ENCODE peak calls at places on chromosomes 11 and 22, in nine cellular contexts. P is activated B cell treated with CpG ODN at 0.5 μM for 24 hours; V is activated T-cell treated with anti-CD3 and anti-CD28 coated beads, Interleukin-2, amount 50 U/mL, for 24 hours; H is CD4-positive, alpha-beta T cell; Y is KBM-7; O is T follicular helper cell; F is activated CD8-positive, alpha-beta T cell treated with anti-CD3 and anti-CD28 coated beads for 36 hours; D is SK-MEL-5; J is anterior cingulate cortex. I is an unnamed sample.

GRCh38 chr11:33376331-33377099 is 119.3 kb downstream of the HIPK3 start:
- DNase-seq in V (no peak), J (no peak), Y (no peak), P (no peak), O (no peak), D (no peak), F (no peak), H (no peak), I (no peak)

GRCh38 chr22:47965066-47965465 is 1202.6 kb downstream of the TBC1D22A start:
- DNase-seq in H (no peak), Y (no peak), P (no peak), F (no peak), V (no peak), D (no peak), O (no peak), J (no peak), I (no peak)

GRCh38 chr11:46332568-46333128 is 14.6 kb upstream of the DGKZ start:
- DNase-seq in O (no peak), V (peak; percentile 71), Y (no peak), P (peak; percentile 42), H (peak; percentile 40), D (no peak), J (no peak), F (peak; percentile 71), I (no peak)

GRCh38 chr11:2301631-2302272 is at the start of the genes C11orf21 and TSPAN32:
- DNase-seq in D (no peak), H (peak; percentile 56), J (no peak), P (peak; percentile 47), V (peak; percentile 73), O (peak; percentile 20), F (peak; percentile 76), Y (peak; percentile 98), I (no peak)

GRCh38 chr22:32926600-32926999 is 125.1 kb downstream of the TIMP3 start:
- DNase-seq in O (no peak), D (peak; percentile 72), J (no peak), H (no peak), Y (peak; percentile 29), V (no peak), P (no peak), F (peak; percentile 9), I (no peak)

GRCh38 chr11:12868315-12869073 is 140.6 kb upstream of the RASSF10 start:
- DNase-seq in D (peak; percentile 56), H (no peak), O (no peak), V (no peak), J (no peak), F (no peak), P (no peak), Y (no peak), I (no peak)

GRCh38 chr22:35540600-35541253 is at the start of gene RASD2:
- DNase-seq in P (peak; percentile 22), V (no peak), O (peak; percentile 16), J (peak; percentile 57), Y (peak; percentile 26), F (peak; percentile 61), H (peak; percentile 7), D (peak; percentile 33), I (no peak)

GRCh38 chr11:61168858-61169257 is 7.6 kb upstream of the VPS37C start:
- DNase-seq in O (no peak), J (no peak), Y (peak; percentile 44), V (no peak), D (no peak), F (no peak), H (no peak), P (no peak), I (no peak)

GRCh38 chr11:26247340-26247739 is 84.6 kb upstream of the ANO3 start:
- DNase-seq in F (no peak), H (no peak), D (no peak), Y (no peak), P (no peak), J (no peak), V (no peak), O (no peak), I (no peak)

GRCh38 chr22:50473855-50474671 is 772 bp downstream of the SBF1 start:
- DNase-seq in V (peak; percentile 64), D (no peak), H (peak; percentile 19), F (peak; percentile 85), Y (peak; percentile 30), P (no peak), J (peak; percentile 41), O (no peak), I (no peak)

GRCh38 chr11:6505577-6506240 is 8.6 kb downstream of the DNHD1 start:
- DNase-seq in H (no peak), V (no peak), J (no peak), O (no peak), P (no peak), Y (peak; percentile 42), D (peak; percentile 66), F (peak; percentile 12), I (peak; percentile 41)

GRCh38 chr22:25137577-25138525 is 61.8 kb upstream of the CRYBB3 start:
- DNase-seq in D (peak; percentile 74), O (no peak), H (no peak), Y (no peak), V (no peak), F (peak; percentile 7), J (no peak), P (no peak), I (no peak)

GRCh38 chr11:31816467-31817053 is 5.4 kb upstream of the PAX6 start:
- DNase-seq in P (no peak), H (no peak), D (no peak), V (no peak), F (no peak), Y (no peak), J (no peak), O (no peak), I (no peak)

GRCh38 chr11:43582837-43583462 is 97.6 kb upstream of the HSD17B12 start:
- DNase-seq in J (no peak), D (no peak), F (no peak), P (no peak), O (no peak), H (no peak), Y (no peak), V (peak; percentile 38), I (no peak)

GRCh38 chr11:94602430-94603372 is 35.5 kb downstream of the PIWIL4 start:
- DNase-seq in F (no peak), J (peak; percentile 5), Y (peak; percentile 80), H (peak; percentile 16), P (no peak), D (peak; percentile 86), V (peak; percentile 50), O (no peak), I (peak; percentile 82)

GRCh38 chr11:65321828-65322495 is 7.3 kb downstream of the CDC42EP2 start:
- DNase-seq in Y (no peak), O (no peak), J (no peak), F (no peak), H (no peak), D (no peak), V (no peak), P (no peak), I (no peak)

GRCh38 chr22:23163665-23164064 is 16.6 kb upstream of the BCR start:
- DNase-seq in O (no peak), V (no peak), D (no peak), J (peak; percentile 64), P (no peak), F (no peak), H (no peak), Y (no peak), I (no peak)

GRCh38 chr11:33257160-33257896 is at the start of gene HIPK3:
- DNase-seq in Y (peak; percentile 69), V (peak; percentile 86), P (peak; percentile 84), O (peak; percentile 55), F (peak; percentile 77), H (peak; percentile 68), D (peak; percentile 74), J (peak; percentile 85), I (no peak)

GRCh38 chr22:38504731-38505594 is 1.1 kb downstream of the DDX17 start:
- DNase-seq in Y (peak; percentile 65), O (peak; percentile 41), V (peak; percentile 73), H (peak; percentile 45), D (peak; percentile 47), J (no peak), P (peak; percentile 40), F (peak; percentile 83), I (no peak)

GRCh38 chr11:125433454-125434121 is 62.5 kb downstream of the FEZ1 start:
- DNase-seq in P (no peak), F (peak; percentile 45), V (peak; percentile 36), D (peak; percentile 70), O (no peak), Y (peak; percentile 68), H (no peak), J (peak; percentile 74), I (no peak)

GRCh38 chr22:32736746-32737145 is 64.8 kb upstream of the TIMP3 start:
- DNase-seq in Y (no peak), D (no peak), O (no peak), H (no peak), P (no peak), J (no peak), V (no peak), F (no peak), I (no peak)

GRCh38 chr11:133491680-133492383 is 40.5 kb downstream of the OPCML start:
- DNase-seq in D (no peak), F (no peak), J (no peak), H (no peak), O (no peak), P (no peak), Y (no peak), V (no peak), I (no peak)

GRCh38 chr11:96204366-96204659 is 138.7 kb downstream of the MAML2 start:
- DNase-seq in P (no peak), H (no peak), O (no peak), Y (no peak), V (no peak), J (no peak), D (no peak), F (no peak), I (no peak)

GRCh38 chr11:117996058-117996457 is 9.9 kb downstream of the IL10RA start:
- DNase-seq in O (no peak), Y (no peak), J (no peak), D (no peak), P (no peak), H (no peak), F (no peak), V (no peak), I (no peak)

GRCh38 chr11:80929406-80929805 is 1488.6 kb upstream of the TENM4 start:
- DNase-seq in P (no peak), V (no peak), H (no peak), Y (no peak), J (no peak), O (no peak), F (no peak), D (no peak), I (no peak)

GRCh38 chr11:44694443-44694842 is 32.3 kb upstream of the TSPAN18 start:
- DNase-seq in D (no peak), P (no peak), O (no peak), F (peak; percentile 5), V (no peak), H (no peak), Y (no peak), J (no peak), I (no peak)

GRCh38 chr11:65150513-65151271 is 16.4 kb upstream of the SYVN1 start:
- DNase-seq in O (no peak), V (no peak), J (peak; percentile 50), Y (peak; percentile 91), P (no peak), D (peak; percentile 4), H (no peak), F (peak; percentile 56), I (peak; percentile 71)

GRCh38 chr22:41048791-41049717 is 43.3 kb upstream of the EP300 start:
- DNase-seq in H (no peak), Y (no peak), P (no peak), F (no peak), D (no peak), J (peak; percentile 6), O (no peak), V (no peak), I (peak; percentile 28)

GRCh38 chr11:93639548-93639947 is 21.9 kb upstream of the CEP295 start:
- DNase-seq in F (no peak), H (no peak), P (no peak), O (no peak), Y (no peak), J (no peak), D (no peak), V (no peak), I (no peak)

GRCh38 chr22:44445307-44445680 is 52.7 kb downstream of the RTL6 start:
- DNase-seq in F (no peak), D (no peak), O (no peak), V (no peak), Y (no peak), J (no peak), P (no peak), H (no peak), I (no peak)

GRCh38 chr11:76419896-76420295 is 24.9 kb upstream of the EMSY start:
- DNase-seq in H (no peak), V (no peak), Y (peak; percentile 55), D (peak; percentile 59), P (no peak), O (no peak), F (peak; percentile 31), J (no peak), I (no peak)

I was measured in kidney epithelial cell.